ENCODE peak calls at places on chromosomes 4 and X, in five cellular contexts. E is lung, P is B cell, Z is astrocyte of the spinal cord, M is epithelial cell of proximal tubule. A is an unnamed sample.

GRCh38 chr4:22356996-22357596 is 158.8 kb downstream of the ADGRA3 start:
- DNase-seq in E (no peak), P (no peak), M (peak), Z (peak), A (no peak)

GRCh38 chr4:54940996-54941395 is 184.4 kb downstream of the KDR start:
- DNase-seq in M (no peak), Z (no peak), E (no peak), P (no peak), A (no peak)

GRCh38 chr4:147019061-147019460 is 73.4 kb upstream of the TTC29 start:
- DNase-seq in E (peak), Z (peak), M (peak), P (peak), A (peak)

GRCh38 chr4:164239976-164240375 is 514.0 kb upstream of the SMIM31 start:
- DNase-seq in E (no peak), Z (peak), P (no peak), M (no peak), A (no peak)

GRCh38 chr4:83075271-83075670 is 39.3 kb downstream of the PLAC8 start:
- DNase-seq in E (no peak), Z (no peak), P (no peak), M (no peak), A (no peak)

GRCh38 chr4:136505020-136505419 is 1027.3 kb downstream of the PCDH18 start:
- DNase-seq in P (no peak), Z (no peak), E (no peak), M (peak), A (no peak)

GRCh38 chr4:170025523-170026252 is 507 bp downstream of the MFAP3L start:
- DNase-seq in M (no peak), E (no peak), Z (peak), P (no peak), A (no peak)

GRCh38 chrX:46683023-46683422 is 75.9 kb downstream of the SLC9A7 start:
- DNase-seq in M (no peak), E (no peak), P (no peak), Z (no peak), A (no peak)

GRCh38 chrX:45505214-45505613 is 304.5 kb upstream of the DIPK2B start:
- DNase-seq in Z (peak), E (no peak), P (no peak), M (no peak), A (no peak)

GRCh38 chr4:40621592-40622512 is 7.8 kb downstream of the RBM47 start:
- DNase-seq in P (peak), E (peak), M (peak), Z (peak), A (no peak)

GRCh38 chrX:54208531-54208930 is 25.5 kb upstream of the FAM120C start:
- DNase-seq in Z (peak), P (no peak), E (no peak), M (no peak), A (no peak)

GRCh38 chrX:109856974-109857373 is 123.9 kb upstream of the ACSL4 start:
- DNase-seq in M (no peak), E (no peak), P (no peak), Z (peak), A (peak)

GRCh38 chrX:110418857-110419249 is 60.2 kb downstream of the RTL9 start:
- DNase-seq in Z (peak), P (no peak), E (no peak), M (no peak), A (no peak)

GRCh38 chrX:29952016-29952415 is 263.3 kb upstream of the MAGEB2 start:
- DNase-seq in E (no peak), Z (no peak), P (no peak), M (no peak), A (no peak)

GRCh38 chr4:102627831-102628523 is 126.8 kb downstream of the NFKB1 start:
- DNase-seq in M (no peak), P (no peak), Z (peak), E (no peak), A (no peak)

GRCh38 chrX:128287693-128288092 is 235.5 kb upstream of the ACTRT1 start:
- DNase-seq in P (no peak), E (no peak), Z (no peak), M (no peak), A (no peak)

GRCh38 chr4:73668806-73669205 is 48.6 kb upstream of the RASSF6 start:
- DNase-seq in Z (peak), P (no peak), M (no peak), E (no peak), A (peak)

GRCh38 chr4:77989986-77990385 is 67.1 kb upstream of the FRAS1 start:
- DNase-seq in M (no peak), E (no peak), Z (no peak), P (no peak), A (no peak)

GRCh38 chr4:87974856-87975462 is 555 bp upstream of the SPP1 start:
- DNase-seq in E (no peak), M (peak), P (no peak), Z (no peak), A (no peak)

GRCh38 chr4:87079967-87080366 is 140.5 kb downstream of the KLHL8 start:
- DNase-seq in Z (no peak), E (no peak), M (no peak), P (no peak), A (no peak)

GRCh38 chr4:88283661-88284377 is 542 bp downstream of the PPM1K start:
- DNase-seq in Z (peak), M (no peak), E (peak), P (peak), A (peak)

GRCh38 chrX:43956034-43956433 is 17.2 kb downstream of the NDP start:
- DNase-seq in M (no peak), E (no peak), Z (no peak), P (no peak), A (no peak)

GRCh38 chr4:106502106-106502699 is 133.6 kb upstream of the GIMD1 start:
- DNase-seq in P (no peak), E (peak), Z (peak), M (peak), A (peak)

GRCh38 chr4:158722291-158722916 is 792 bp downstream of the PPID start:
- DNase-seq in Z (peak), E (no peak), M (no peak), P (no peak), A (peak)

GRCh38 chrX:125090046-125090445 is 229.6 kb upstream of the TEX13C start:
- DNase-seq in P (no peak), Z (no peak), E (no peak), M (peak), A (no peak)

GRCh38 chr4:79651516-79651915 is 243.5 kb upstream of the GK2 start:
- DNase-seq in P (no peak), Z (no peak), E (no peak), M (peak), A (no peak)

GRCh38 chr4:95506264-95506663 is 42.5 kb downstream of the UNC5C start:
- DNase-seq in P (no peak), E (no peak), M (no peak), Z (peak), A (no peak)

GRCh38 chrX:119790977-119791436 is 423 bp downstream of the RPL39 start:
- DNase-seq in P (no peak), M (no peak), E (peak), Z (peak), A (peak)

GRCh38 chrX:44432641-44433040 is 89.2 kb upstream of the EFHC2 start:
- DNase-seq in E (no peak), P (no peak), Z (no peak), M (no peak), A (no peak)

GRCh38 chrX:41184312-41184711 is 99.1 kb downstream of the USP9X start:
- DNase-seq in Z (no peak), M (no peak), E (no peak), P (peak), A (no peak)

GRCh38 chr4:8176547-8177399 is 18.2 kb upstream of the ABLIM2 start:
- DNase-seq in Z (peak), P (peak), E (no peak), M (no peak), A (peak)

GRCh38 chr4:81647388-81647787 is 175.7 kb upstream of the RASGEF1B start:
- DNase-seq in P (no peak), E (no peak), M (no peak), Z (no peak), A (no peak)

GRCh38 chrX:45775462-45775861 is 574.8 kb upstream of the DIPK2B start:
- DNase-seq in P (no peak), M (no peak), E (no peak), Z (peak), A (no peak)

GRCh38 chr4:184347251-184348239 is 126.8 kb downstream of the IRF2 start:
- DNase-seq in M (no peak), E (peak), P (peak), Z (peak), A (peak)

GRCh38 chr4:118884716-118885115 is 3.9 kb upstream of the SYNPO2 start:
- DNase-seq in M (no peak), E (no peak), P (no peak), Z (no peak), A (no peak)

GRCh38 chr4:36414248-36414647 is 132.8 kb downstream of the DTHD1 start:
- DNase-seq in P (no peak), M (no peak), Z (no peak), E (no peak), A (no peak)

GRCh38 chr4:167105857-167106256 is 128.4 kb downstream of the SPOCK3 start:
- DNase-seq in E (no peak), M (no peak), Z (no peak), P (no peak), A (no peak)

GRCh38 chrX:9829308-9830267 is 43.4 kb downstream of the SHROOM2 start:
- DNase-seq in E (no peak), P (no peak), M (peak), Z (peak), A (no peak)

GRCh38 chr4:182555997-182556418 is 312.8 kb downstream of the TENM3 start:
- DNase-seq in Z (peak), E (no peak), P (no peak), M (peak), A (no peak)

GRCh38 chr4:33107813-33108212 is 2387.6 kb downstream of the PCDH7 start:
- DNase-seq in M (no peak), E (no peak), Z (no peak), P (no peak), A (no peak)

DNA sequence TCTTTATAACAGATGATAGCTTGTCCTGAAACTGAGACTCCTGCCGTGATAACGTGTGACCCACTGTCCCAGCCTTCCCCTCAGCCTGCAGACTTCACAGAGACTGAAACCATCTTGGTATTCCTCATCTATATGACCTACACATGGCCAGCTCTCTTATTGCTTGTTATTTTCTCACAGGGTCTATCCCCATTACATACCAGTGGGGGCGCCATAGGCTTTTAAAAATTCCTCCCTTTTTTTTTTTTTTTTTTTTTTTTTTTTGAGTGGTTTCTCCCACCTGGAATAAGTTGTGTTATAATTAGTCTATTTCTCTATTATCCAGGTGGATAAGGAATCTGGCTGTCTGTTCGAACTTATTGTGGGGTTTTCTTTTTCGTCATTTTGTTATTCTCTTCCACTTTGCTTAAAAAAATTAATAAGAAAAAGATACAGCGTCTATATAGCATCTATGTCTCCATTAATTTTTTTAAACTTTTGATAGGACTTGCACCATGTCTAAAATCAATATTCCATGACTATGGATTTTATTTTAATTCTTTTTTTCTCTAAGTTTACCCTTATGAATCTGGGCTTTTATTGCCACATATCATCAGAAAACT is 47.2 kb downstream of the GYG2 start:
- DNase-seq in E (no peak), Z (peak), M (no peak), P (no peak), A (no peak)
- TF ChIP-seq CTCF in E (no peak), Z (peak), M (peak), P (peak), A (peak)

DNA sequence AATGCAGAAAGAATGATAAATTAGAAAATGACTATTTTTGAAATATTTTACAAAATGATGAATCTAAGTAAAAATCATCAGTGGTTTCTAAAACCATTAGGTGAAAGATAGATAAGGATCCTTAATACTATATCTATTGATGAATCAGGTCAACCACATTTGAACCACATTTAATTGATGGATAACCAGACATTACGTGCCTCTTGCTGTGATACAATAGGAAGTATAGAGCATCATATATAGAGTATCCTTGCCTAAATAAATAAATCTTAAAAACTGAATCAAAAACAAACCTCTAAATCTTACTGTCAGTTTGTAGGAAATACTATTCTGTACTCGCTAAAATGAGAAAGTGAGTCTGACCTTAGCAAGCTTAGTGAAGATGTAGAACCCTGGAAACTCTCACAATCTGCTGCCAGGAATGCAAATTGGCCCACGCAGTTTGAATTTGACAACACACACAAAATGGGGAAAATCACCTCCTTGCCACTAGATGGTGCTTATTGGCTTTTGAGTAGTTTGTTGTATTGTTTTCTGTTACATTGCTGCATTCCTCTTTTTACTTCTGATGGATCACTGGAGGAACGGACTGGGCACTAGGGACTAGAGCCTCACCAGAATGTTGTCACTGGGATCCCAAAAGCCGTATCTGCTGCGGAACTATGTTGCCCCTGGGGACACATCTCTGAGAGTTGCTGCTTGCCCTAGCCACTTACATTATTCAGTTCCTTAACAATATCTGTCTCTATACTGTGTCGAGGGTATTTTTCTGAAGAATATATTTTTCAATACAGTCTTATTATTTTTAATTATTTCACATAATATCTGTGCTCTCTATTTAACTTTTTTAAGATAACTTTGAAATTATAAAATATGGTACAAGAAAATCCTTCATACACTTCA is 25.4 kb upstream of the SLAIN2 start:
- DNase-seq in P (peak), M (no peak), E (no peak), Z (peak), A (no peak)
- TF ChIP-seq CTCF in P (peak), M (peak), E (peak), Z (peak), A (peak)

GRCh38 chr4:122912810-122913575 is 9.4 kb downstream of the NUDT6 start:
- DNase-seq in Z (no peak), M (no peak), P (no peak), E (no peak), A (no peak)

GRCh38 chr4:122917731-122918130 is 4.7 kb downstream of the NUDT6 start:
- DNase-seq in Z (peak), P (no peak), E (no peak), M (no peak), A (no peak)

GRCh38 chr4:122911588-122911987 is 10.8 kb downstream of the NUDT6 start:
- DNase-seq in P (no peak), Z (no peak), M (no peak), E (no peak), A (no peak)

GRCh38 chr4:122914938-122915337 is 7.5 kb downstream of the NUDT6 start:
- DNase-seq in Z (peak), M (no peak), E (no peak), P (no peak), A (no peak)

DNA sequence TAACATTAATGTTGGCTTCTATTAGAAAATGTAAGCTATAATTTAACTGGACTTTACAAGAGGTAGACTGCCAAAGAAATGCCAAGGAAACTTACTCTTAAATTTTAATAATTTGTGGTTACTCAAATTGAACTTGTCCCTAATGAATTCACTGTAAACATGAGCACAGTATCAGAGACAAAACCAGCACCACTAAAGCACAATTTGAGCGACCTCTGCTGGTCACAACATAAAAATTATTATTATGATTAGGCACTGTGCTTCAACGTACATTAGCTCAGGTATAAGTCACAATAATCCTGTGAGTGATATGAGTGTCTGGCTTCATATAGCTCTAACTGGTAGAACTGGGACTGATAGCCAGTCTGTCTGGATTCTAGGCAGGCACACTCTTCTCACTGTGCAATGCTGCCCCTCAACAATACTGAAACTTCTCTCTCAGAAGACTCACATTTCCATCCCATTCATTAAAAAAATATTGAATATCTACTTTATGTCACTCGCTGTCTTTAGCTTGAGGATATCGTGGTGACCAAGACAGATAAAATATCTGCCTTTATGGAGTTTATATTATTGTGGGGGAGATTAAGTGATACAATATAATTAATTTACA is 8.0 kb downstream of the NUDT6 start:
- DNase-seq in Z (peak), E (no peak), M (no peak), P (no peak), A (no peak)
- TF ChIP-seq CTCF in Z (peak), E (peak), M (peak), P (peak), A (no peak)

GRCh38 chr4:109676886-109677285 is 26.4 kb downstream of the CASP6 start:
- DNase-seq in E (no peak), M (no peak), Z (no peak), P (no peak), A (no peak)
- TF ChIP-seq CTCF in E (no peak), M (no peak), Z (no peak), P (no peak), A (no peak)

DNA sequence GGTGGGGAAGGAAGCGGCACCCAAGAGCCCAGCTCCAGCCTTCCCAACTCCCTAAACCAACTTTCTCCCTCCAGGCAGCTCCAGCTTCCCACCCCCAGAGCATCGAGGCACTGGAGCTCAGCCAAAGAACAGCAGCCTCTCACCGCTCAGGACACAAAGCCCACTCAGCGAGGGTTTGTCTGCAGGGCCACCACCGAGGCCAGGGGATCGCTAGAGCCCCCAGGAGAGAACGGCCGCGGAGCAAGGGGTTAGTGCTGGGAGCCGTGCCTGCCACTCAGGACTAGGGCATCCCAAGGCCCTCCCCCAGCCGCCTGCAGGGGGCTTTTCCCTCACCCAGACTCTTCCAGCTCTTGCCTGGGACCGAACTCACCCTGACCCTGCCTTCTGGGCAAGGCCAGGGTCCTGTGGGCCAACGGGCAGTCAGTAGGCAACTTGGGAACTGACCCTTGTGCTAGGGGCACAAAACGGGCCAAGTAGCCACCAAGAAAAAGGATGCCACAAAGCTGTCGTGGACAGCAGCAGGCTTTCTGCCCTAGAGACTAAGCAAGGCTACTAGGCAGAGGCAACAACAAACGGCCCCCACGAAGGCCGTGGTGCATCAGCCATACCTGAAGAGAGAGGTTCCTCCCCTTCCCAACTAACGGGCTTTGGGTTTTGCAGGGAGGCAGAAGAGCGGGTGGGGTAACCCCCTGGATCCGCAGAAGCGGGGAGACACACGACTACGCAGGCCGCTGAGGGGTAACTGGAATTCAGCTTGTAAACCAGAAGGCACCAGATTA is 2.3 kb downstream of the HCFC1 start:
- DNase-seq in P (no peak), E (no peak), M (no peak), Z (no peak), A (peak)
- TF ChIP-seq CTCF in P (no peak), E (no peak), M (no peak), Z (peak), A (no peak)

DNA sequence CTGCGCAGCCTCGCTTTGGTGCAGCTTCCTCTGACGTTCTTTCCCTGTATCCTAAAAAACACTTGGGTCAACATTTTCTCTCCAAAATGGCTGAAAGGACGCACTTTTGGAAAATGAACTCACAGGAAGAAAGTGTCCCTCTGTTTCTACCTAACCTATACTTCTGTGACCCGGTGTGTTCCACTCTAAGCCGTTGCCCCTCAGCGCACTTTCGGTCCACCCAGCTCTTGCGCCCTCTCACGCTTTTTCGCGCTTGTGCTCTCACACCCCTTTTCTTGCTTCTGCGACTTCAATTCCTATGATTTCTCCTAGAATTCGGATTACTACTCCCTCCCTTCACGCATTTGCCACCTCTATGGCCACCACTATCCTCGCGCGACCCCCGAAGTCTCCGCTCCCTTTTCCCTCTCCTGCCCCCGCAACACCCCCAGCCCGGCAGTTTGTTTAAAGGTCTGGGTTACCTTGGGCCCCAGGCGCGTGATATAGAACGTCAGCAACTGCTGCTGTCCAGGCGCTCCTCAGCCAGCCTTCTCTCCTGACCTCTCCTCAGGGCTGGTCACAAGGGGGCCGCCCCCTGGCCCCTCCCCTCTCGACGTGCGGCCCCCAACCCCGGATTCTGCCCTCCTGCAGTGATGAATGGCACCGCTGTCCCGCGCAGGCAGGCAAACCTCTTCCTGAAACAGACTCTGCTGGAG is at the start of gene USP51:
- DNase-seq in Z (peak), M (no peak), P (peak), E (peak), A (peak)
- TF ChIP-seq CTCF in Z (no peak), M (no peak), P (peak), E (no peak), A (no peak)